ENCODE peak calls at places on chromosome 19, in eight cellular contexts. K, B, D, Y, G, A, N and E are unnamed samples.

GRCh38 chr19:51687791-51688664 is 5.1 kb upstream of the SPACA6 start:
- DNase-seq in K (peak; percentile 82), B (peak; percentile 68), D (peak; percentile 72), Y (peak; percentile 90), G (no peak), A (no peak), N (peak; percentile 32), E (peak; percentile 71)

GRCh38 chr19:49414256-49414655 is 9.0 kb downstream of the PTH2 start:
- DNase-seq in K (no peak), B (no peak), D (no peak), Y (no peak), G (no peak), A (no peak), N (no peak), E (no peak)

GRCh38 chr19:58107778-58108545 is 9.9 kb upstream of the ZSCAN18 start:
- DNase-seq in K (no peak), B (no peak), D (no peak), Y (no peak), G (no peak), A (no peak), N (no peak), E (no peak)

GRCh38 chr19:38263696-38264485 is 482 bp upstream of the SPINT2 start:
- DNase-seq in K (no peak), B (peak; percentile 78), D (no peak), Y (no peak), G (peak; percentile 98), A (peak; percentile 73), N (no peak), E (no peak)

GRCh38 chr19:4675346-4675745 is 5.2 kb upstream of the MYDGF start:
- DNase-seq in K (no peak), B (no peak), D (no peak), Y (no peak), G (no peak), A (no peak), N (no peak), E (no peak)

GRCh38 chr19:7467009-7467989 is 21.5 kb downstream of the PEX11G start:
- DNase-seq in K (no peak), B (no peak), D (no peak), Y (no peak), G (no peak), A (no peak), N (no peak), E (no peak)

GRCh38 chr19:38142176-38143035 is 81.6 kb downstream of the DPF1 start:
- DNase-seq in K (no peak), B (peak; percentile 98), D (peak; percentile 67), Y (no peak), G (no peak), A (no peak), N (peak; percentile 42), E (peak; percentile 66)

GRCh38 chr19:51366050-51366998 is at the start of gene ETFB:
- DNase-seq in K (peak; percentile 99), B (peak; percentile 99), D (peak; percentile 98), Y (peak; percentile 100), G (peak; percentile 98), A (peak; percentile 91), N (peak; percentile 99), E (peak; percentile 99)

GRCh38 chr19:7596191-7596937 is 701 bp downstream of the CAMSAP3 start:
- DNase-seq in K (no peak), B (no peak), D (no peak), Y (no peak), G (no peak), A (no peak), N (peak; percentile 48), E (no peak)

GRCh38 chr19:9936151-9937000 is at the start of gene OLFM2:
- DNase-seq in K (no peak), B (no peak), D (peak; percentile 40), Y (no peak), G (no peak), A (peak; percentile 25), N (peak; percentile 62), E (peak; percentile 55)

GRCh38 chr19:29872224-29872731 is 60.5 kb downstream of the CCNE1 start:
- DNase-seq in K (no peak), B (no peak), D (no peak), Y (no peak), G (no peak), A (no peak), N (no peak), E (peak; percentile 47)

GRCh38 chr19:51552996-51553725 is 17.9 kb upstream of the ZNF175 start:
- DNase-seq in K (no peak), B (peak; percentile 23), D (peak; percentile 66), Y (no peak), G (peak; percentile 61), A (no peak), N (peak; percentile 71), E (peak; percentile 80)

GRCh38 chr19:38376576-38376975 is 2.2 kb downstream of the PSMD8 start:
- DNase-seq in K (no peak), B (no peak), D (peak; percentile 34), Y (no peak), G (no peak), A (no peak), N (no peak), E (no peak)

GRCh38 chr19:54352546-54352945 is 12.2 kb downstream of the LAIR1 start:
- DNase-seq in K (no peak), B (no peak), D (no peak), Y (no peak), G (no peak), A (no peak), N (no peak), E (no peak)

GRCh38 chr19:5361407-5361806 is 20.8 kb upstream of the PTPRS start:
- DNase-seq in K (no peak), B (no peak), D (no peak), Y (no peak), G (no peak), A (no peak), N (no peak), E (no peak)

GRCh38 chr19:27822336-27822735 is 1390.6 kb downstream of the UQCRFS1 start:
- DNase-seq in K (no peak), B (no peak), D (no peak), Y (no peak), G (no peak), A (no peak), N (no peak), E (no peak)

GRCh38 chr19:5829567-5830315 is 9.8 kb downstream of the FUT6 start:
- DNase-seq in K (no peak), B (no peak), D (no peak), Y (no peak), G (no peak), A (no peak), N (no peak), E (no peak)

GRCh38 chr19:49338023-49338677 is 2.9 kb downstream of the CD37 start:
- DNase-seq in K (no peak), B (no peak), D (no peak), Y (peak; percentile 67), G (no peak), A (no peak), N (no peak), E (no peak)

GRCh38 chr19:8302734-8303133 is 5.4 kb downstream of the CD320 start:
- DNase-seq in K (peak; percentile 55), B (no peak), D (no peak), Y (peak; percentile 17), G (no peak), A (no peak), N (no peak), E (no peak)

GRCh38 chr19:48471836-48472235 is 2.7 kb downstream of the CYTH2 start:
- DNase-seq in K (no peak), B (no peak), D (no peak), Y (no peak), G (no peak), A (no peak), N (no peak), E (no peak)

GRCh38 chr19:48499352-48500090 is 12.1 kb downstream of the LMTK3 start:
- DNase-seq in K (no peak), B (no peak), D (no peak), Y (no peak), G (no peak), A (no peak), N (no peak), E (no peak)

GRCh38 chr19:10151521-10151920 is 31.8 kb upstream of the EIF3G start:
- DNase-seq in K (no peak), B (no peak), D (no peak), Y (no peak), G (no peak), A (no peak), N (no peak), E (no peak)

GRCh38 chr19:10593820-10594637 is 6.9 kb upstream of the AP1M2 start:
- DNase-seq in K (peak; percentile 59), B (no peak), D (no peak), Y (peak; percentile 76), G (no peak), A (no peak), N (peak; percentile 47), E (no peak)

GRCh38 chr19:41327499-41328156 is 17.7 kb downstream of the CCDC97 start:
- DNase-seq in K (peak; percentile 78), B (no peak), D (peak; percentile 82), Y (peak; percentile 87), G (peak; percentile 84), A (peak; percentile 92), N (peak; percentile 88), E (peak; percentile 51)

GRCh38 chr19:1308718-1309117 is 23.0 kb downstream of the EFNA2 start:
- DNase-seq in K (no peak), B (no peak), D (no peak), Y (no peak), G (no peak), A (no peak), N (no peak), E (no peak)
- H3K4me1 ChIP-seq in K (no peaks in the 10 kb centered on the region), B (peaks cover 16% of the 10 kb centered on the region), D (no peaks in the 10 kb centered on the region), Y (no peaks in the 10 kb centered on the region), G (peaks cover 12% of the 10 kb centered on the region), A (no peaks in the 10 kb centered on the region), N (no peaks in the 10 kb centered on the region), E (no peaks in the 10 kb centered on the region)

DNA sequence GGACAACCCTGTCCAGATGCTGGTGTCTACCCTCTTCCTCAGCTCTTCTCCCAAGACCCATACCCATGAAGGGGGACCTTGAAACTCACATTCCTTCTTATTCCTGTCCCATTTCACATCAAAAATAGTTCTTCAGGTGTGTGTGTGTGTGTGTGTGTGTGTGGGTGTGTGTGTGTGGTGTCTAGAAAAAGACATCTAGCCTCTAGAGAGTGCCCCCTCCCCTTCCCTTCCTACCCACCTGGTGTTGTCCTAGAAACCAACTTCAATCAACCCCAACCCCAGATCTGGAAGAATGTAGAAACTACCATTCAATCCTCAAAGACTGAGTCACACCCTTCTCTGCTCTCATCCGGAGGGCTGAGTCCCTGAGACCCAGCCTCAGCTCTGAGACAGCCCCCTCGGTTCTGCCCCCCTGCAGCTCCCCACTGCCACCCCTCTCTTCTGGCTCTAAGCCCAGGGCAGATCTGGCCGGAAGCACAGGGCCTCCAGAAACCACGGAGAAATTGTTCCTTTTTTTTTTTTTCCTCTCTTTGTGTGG is 3.5 kb downstream of the KCNN4 start:
- DNase-seq in K (no peak), B (peak; percentile 57), D (no peak), Y (no peak), G (peak; percentile 37), A (no peak), N (no peak), E (no peak)
- H3K27ac ChIP-seq in K (no peak overlapping the region), B (peak overlapping the region; percentile 95), D (no peak overlapping the region), Y (no peak overlapping the region), G (peak overlapping the region; percentile 78), A (peak overlapping the region; percentile 76), N (no peak overlapping the region), E (no peak overlapping the region)

GRCh38 chr19:52936151-52936957 is 13.1 kb upstream of the ZNF888 start:
- DNase-seq in K (no peak), B (no peak), D (no peak), Y (peak; percentile 10), G (no peak), A (no peak), N (peak; percentile 43), E (no peak)
- H3K4me3 ChIP-seq in K (no peak overlapping the region), B (no peak overlapping the region), D (no peak overlapping the region), Y (no peak overlapping the region), G (no peak overlapping the region), A (no peak overlapping the region), N (no peak overlapping the region), E (no peak overlapping the region)

GRCh38 chr19:12669272-12670158 is 2.9 kb downstream of the WDR83 start:
- DNase-seq in K (peak; percentile 86), B (peak; percentile 71), D (peak; percentile 79), Y (peak; percentile 86), G (peak; percentile 84), A (peak; percentile 65), N (peak; percentile 81), E (peak; percentile 85)
- H3K4me1 ChIP-seq in K (peaks cover 41% of the 10 kb centered on the region), B (peaks cover 11% of the 10 kb centered on the region), D (peaks cover 33% of the 10 kb centered on the region), Y (peaks cover 42% of the 10 kb centered on the region), G (peaks cover 42% of the 10 kb centered on the region), A (peaks cover 42% of the 10 kb centered on the region), N (peaks cover 50% of the 10 kb centered on the region), E (peaks cover 19% of the 10 kb centered on the region)